ENCODE peak calls at places on chromosomes 3 and 15, in nine cellular contexts. B, S, T, H, L, C, U, P and Y are unnamed samples.

GRCh38 chr3:190321789-190322603 is at the start of gene CLDN1:
- DNase-seq in B (peak; percentile 95), S (peak; percentile 82), T (peak; percentile 93), H (peak; percentile 74), L (peak; percentile 83), C (peak; percentile 69), U (peak; percentile 70), P (peak; percentile 81), Y (peak; percentile 84)

GRCh38 chr15:50315814-50316630 is 39.0 kb downstream of the GABPB1 start:
- DNase-seq in B (peak; percentile 56), S (peak; percentile 62), T (no peak), H (peak; percentile 73), L (peak; percentile 32), C (peak; percentile 81), U (peak; percentile 79), P (peak; percentile 72), Y (peak; percentile 58)

GRCh38 chr3:14352002-14352627 is 50.3 kb upstream of the SLC6A6 start:
- DNase-seq in B (peak; percentile 87), S (no peak), T (peak; percentile 63), H (no peak), L (no peak), C (no peak), U (peak; percentile 15), P (no peak), Y (no peak)

GRCh38 chr3:40170395-40170794 is 139.1 kb upstream of the EIF1B start:
- DNase-seq in B (no peak), S (no peak), T (no peak), H (no peak), L (peak; percentile 65), C (no peak), U (no peak), P (no peak), Y (no peak)

GRCh38 chr3:169846458-169847193 is 23.1 kb downstream of the LRRC31 start:
- DNase-seq in B (no peak), S (peak; percentile 95), T (no peak), H (peak; percentile 48), L (peak; percentile 62), C (peak; percentile 56), U (peak; percentile 30), P (peak; percentile 45), Y (peak; percentile 67)

GRCh38 chr3:132288357-132288756 is 28.9 kb upstream of the ACP3 start:
- DNase-seq in B (no peak), S (peak; percentile 4), T (no peak), H (peak; percentile 71), L (no peak), C (peak; percentile 41), U (peak; percentile 37), P (peak; percentile 87), Y (no peak)

GRCh38 chr3:128804017-128804816 is 75.2 kb upstream of the ACAD9 start:
- DNase-seq in B (peak; percentile 67), S (no peak), T (no peak), H (peak; percentile 60), L (peak; percentile 85), C (peak; percentile 44), U (peak; percentile 57), P (peak; percentile 59), Y (peak; percentile 16)

GRCh38 chr3:106965286-106965685 is 412.0 kb upstream of the CCDC54 start:
- DNase-seq in B (no peak), S (no peak), T (no peak), H (no peak), L (no peak), C (no peak), U (no peak), P (no peak), Y (no peak)

GRCh38 chr15:40421246-40422157 is 15.9 kb downstream of the IVD start:
- DNase-seq in B (peak; percentile 78), S (peak; percentile 74), T (peak; percentile 93), H (peak; percentile 72), L (peak; percentile 84), C (peak; percentile 65), U (peak; percentile 66), P (peak; percentile 76), Y (peak; percentile 68)

GRCh38 chr15:85379403-85380131 is 836 bp upstream of the AKAP13 start:
- DNase-seq in B (peak; percentile 34), S (no peak), T (no peak), H (no peak), L (no peak), C (peak; percentile 36), U (peak; percentile 31), P (no peak), Y (peak; percentile 33)

GRCh38 chr3:192259661-192260060 is 467.7 kb downstream of the FGF12 start:
- DNase-seq in B (no peak), S (peak; percentile 4), T (no peak), H (no peak), L (no peak), C (no peak), U (no peak), P (no peak), Y (peak; percentile 30)

GRCh38 chr3:44954962-44955361 is 21.0 kb downstream of the ZDHHC3 start:
- DNase-seq in B (no peak), S (peak; percentile 36), T (no peak), H (peak; percentile 64), L (peak; percentile 54), C (peak; percentile 19), U (peak; percentile 61), P (peak; percentile 54), Y (peak; percentile 49)

GRCh38 chr3:185134532-185134931 is 18.3 kb downstream of the C3orf70 start:
- DNase-seq in B (no peak), S (no peak), T (no peak), H (no peak), L (no peak), C (no peak), U (no peak), P (no peak), Y (no peak)

GRCh38 chr3:34037263-34037662 is 238.8 kb downstream of the PDCD6IP start:
- DNase-seq in B (no peak), S (no peak), T (no peak), H (no peak), L (no peak), C (no peak), U (no peak), P (no peak), Y (no peak)

DNA sequence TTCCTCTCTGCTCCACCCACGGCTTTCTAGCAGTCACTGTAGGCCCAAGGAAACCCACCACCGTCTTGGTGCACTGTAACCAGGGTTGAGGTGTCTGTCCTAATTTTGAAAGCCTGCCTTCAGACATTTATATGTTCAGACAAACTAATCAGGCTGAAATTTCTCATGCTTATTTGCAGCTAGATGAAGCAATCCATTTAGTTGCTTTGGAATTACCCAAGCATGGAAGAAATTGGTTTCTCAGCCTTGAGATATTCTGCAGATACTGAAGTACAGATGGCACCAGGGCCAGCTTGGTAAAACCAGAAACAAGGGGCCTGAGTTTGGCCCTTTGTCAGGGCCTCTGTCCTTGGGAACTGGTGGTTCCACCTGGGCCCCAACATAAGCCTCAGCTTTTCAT is 105.4 kb downstream of the CACNA1D start:
- DNase-seq in B (no peak), S (no peak), T (no peak), H (no peak), L (no peak), C (no peak), U (no peak), P (no peak), Y (no peak)
- TF ChIP-seq CTCF in B (no peak), S (no peak), T (no peak), H (no peak), L (no peak), C (no peak), U (no peak), P (no peak), Y (no peak)

DNA sequence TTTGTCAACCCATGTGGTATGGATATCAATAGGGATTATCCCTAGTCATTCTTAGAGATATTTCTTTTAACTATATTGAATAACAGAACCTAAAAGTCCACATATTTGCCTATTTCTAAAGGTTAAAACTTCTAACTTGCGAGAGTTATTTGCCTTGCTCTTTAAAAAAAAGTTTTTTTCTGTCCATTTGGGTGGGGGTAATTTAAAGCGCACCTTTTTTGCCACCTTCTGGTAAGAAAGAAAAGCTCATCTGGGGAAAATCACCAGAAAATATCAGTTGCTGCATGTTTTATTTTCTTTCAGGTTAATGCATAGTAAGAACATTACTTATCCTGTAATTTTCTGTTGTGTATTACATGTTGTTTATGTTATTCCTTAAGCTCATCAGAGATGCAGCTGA is 242.0 kb upstream of the GOLGA6L4 start:
- DNase-seq in B (no peak), S (no peak), T (no peak), H (peak; percentile 1), L (no peak), C (peak; percentile 2), U (no peak), P (peak; percentile 3), Y (no peak)
- TF ChIP-seq CTCF in B (no peak), S (no peak), T (no peak), H (peak; percentile 17), L (no peak), C (no peak), U (peak; percentile 4), P (peak; percentile 15), Y (peak; percentile 5)

GRCh38 chr3:43758826-43759225 is 68.1 kb downstream of the ABHD5 start:
- DNase-seq in B (no peak), S (no peak), T (no peak), H (no peak), L (no peak), C (no peak), U (no peak), P (no peak), Y (no peak)

GRCh38 chr3:43757613-43758012 is 66.9 kb downstream of the ABHD5 start:
- DNase-seq in B (no peak), S (no peak), T (no peak), H (no peak), L (no peak), C (no peak), U (no peak), P (no peak), Y (no peak)

GRCh38 chr3:43762486-43762885 is 71.7 kb downstream of the ABHD5 start:
- DNase-seq in B (no peak), S (no peak), T (no peak), H (no peak), L (no peak), C (no peak), U (no peak), P (no peak), Y (no peak)

GRCh38 chr3:43760951-43761350 is 70.2 kb downstream of the ABHD5 start:
- DNase-seq in B (no peak), S (no peak), T (no peak), H (no peak), L (no peak), C (no peak), U (no peak), P (no peak), Y (no peak)

DNA sequence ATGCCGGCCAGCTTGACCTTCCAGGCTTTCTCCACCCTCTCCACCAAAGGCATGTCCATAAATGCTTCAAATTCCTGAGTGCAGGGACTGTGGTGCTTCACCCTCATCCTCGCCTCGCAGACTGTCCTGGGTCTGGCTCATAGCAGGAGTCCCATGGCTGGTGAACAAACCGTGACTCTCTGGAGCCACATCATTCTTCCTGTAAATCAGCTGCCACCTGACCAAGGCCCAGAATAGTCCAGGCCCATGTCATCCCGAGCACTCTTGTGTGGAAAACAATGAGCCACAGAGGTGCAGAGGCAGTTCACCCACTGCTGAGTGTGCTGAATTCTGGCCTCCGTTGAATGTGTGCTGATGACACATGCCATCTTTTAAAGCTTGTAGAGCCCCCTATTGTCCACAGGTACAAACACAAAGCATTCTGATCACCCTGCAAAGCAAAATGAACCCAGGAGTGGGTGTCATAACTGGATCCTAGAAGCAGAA is 68.6 kb downstream of the ABHD5 start:
- DNase-seq in B (no peak), S (peak; percentile 60), T (no peak), H (peak; percentile 57), L (peak; percentile 30), C (peak; percentile 69), U (peak; percentile 54), P (peak; percentile 46), Y (peak; percentile 54)
- TF ChIP-seq CTCF in B (peak; percentile 25), S (no peak), T (no peak), H (peak; percentile 34), L (no peak), C (peak; percentile 37), U (peak; percentile 30), P (peak; percentile 29), Y (no peak)

GRCh38 chr15:99050328-99050980 is 42.9 kb upstream of the PGPEP1L start:
- DNase-seq in B (no peak), S (no peak), T (no peak), H (no peak), L (no peak), C (no peak), U (no peak), P (no peak), Y (no peak)
- TF ChIP-seq CTCF in B (no peak), S (no peak), T (no peak), H (no peak), L (no peak), C (no peak), U (no peak), P (no peak), Y (no peak)